ENCODE peak calls at places on chromosomes 16 and 17, in eight cellular contexts. One of them, this sample, is unnamed.

GRCh38 chr17:1050246-1050995 is 53.5 kb downstream of the TIMM22 start:
- DNase-seq in cardiac muscle cell: no peak
- DNase-seq in K562: no peak
- DNase-seq in cardiac fibroblast: no peak
- DNase-seq in fibroblast of mammary gland: no peak
- DNase-seq in ascending aorta: no peak
- DNase-seq in tibial nerve: no peak
- DNase-seq in GM23338: no peak
- DNase-seq in this sample: no peak

GRCh38 chr17:57481901-57482300 is 225.6 kb downstream of the MSI2 start:
- DNase-seq in ascending aorta: no peak
- DNase-seq in fibroblast of mammary gland: peak; percentile 91
- DNase-seq in tibial nerve: no peak
- DNase-seq in GM23338: no peak
- DNase-seq in cardiac muscle cell: peak; percentile 99
- DNase-seq in K562: peak; percentile 58
- DNase-seq in cardiac fibroblast: peak; percentile 90
- DNase-seq in this sample: peak; percentile 98

GRCh38 chr16:56611281-56611833 is 3.0 kb downstream of the MT2A start:
- DNase-seq in K562: no peak
- DNase-seq in cardiac muscle cell: peak; percentile 58
- DNase-seq in GM23338: no peak
- DNase-seq in cardiac fibroblast: peak; percentile 81
- DNase-seq in ascending aorta: peak; percentile 95
- DNase-seq in tibial nerve: peak; percentile 50
- DNase-seq in fibroblast of mammary gland: peak; percentile 86
- DNase-seq in this sample: peak; percentile 34

GRCh38 chr17:55420067-55420775 is 1.4 kb downstream of the MMD start:
- DNase-seq in cardiac muscle cell: no peak
- DNase-seq in GM23338: no peak
- DNase-seq in fibroblast of mammary gland: no peak
- DNase-seq in ascending aorta: no peak
- DNase-seq in K562: no peak
- DNase-seq in cardiac fibroblast: no peak
- DNase-seq in tibial nerve: no peak
- DNase-seq in this sample: no peak

GRCh38 chr17:62381561-62381960 is 1.2 kb downstream of the EFCAB3 start:
- DNase-seq in fibroblast of mammary gland: no peak
- DNase-seq in ascending aorta: no peak
- DNase-seq in K562: no peak
- DNase-seq in tibial nerve: no peak
- DNase-seq in cardiac fibroblast: no peak
- DNase-seq in GM23338: no peak
- DNase-seq in cardiac muscle cell: no peak
- DNase-seq in this sample: no peak

GRCh38 chr16:4347765-4348509 is 3.2 kb downstream of the PAM16 start:
- DNase-seq in cardiac muscle cell: no peak
- DNase-seq in fibroblast of mammary gland: no peak
- DNase-seq in ascending aorta: no peak
- DNase-seq in tibial nerve: no peak
- DNase-seq in GM23338: no peak
- DNase-seq in K562: peak; percentile 72
- DNase-seq in cardiac fibroblast: no peak
- DNase-seq in this sample: no peak

GRCh38 chr17:29566473-29567361 is at the start of gene ABHD15:
- DNase-seq in K562: no peak
- DNase-seq in fibroblast of mammary gland: peak; percentile 67
- DNase-seq in ascending aorta: peak; percentile 86
- DNase-seq in cardiac fibroblast: peak; percentile 48
- DNase-seq in cardiac muscle cell: peak; percentile 81
- DNase-seq in tibial nerve: peak; percentile 43
- DNase-seq in GM23338: peak; percentile 67
- DNase-seq in this sample: peak; percentile 62

GRCh38 chr17:51435641-51436091 is 175.3 kb downstream of the UTP18 start:
- DNase-seq in ascending aorta: no peak
- DNase-seq in cardiac fibroblast: peak; percentile 33
- DNase-seq in tibial nerve: peak; percentile 17
- DNase-seq in cardiac muscle cell: peak; percentile 24
- DNase-seq in GM23338: peak; percentile 79
- DNase-seq in K562: peak; percentile 55
- DNase-seq in fibroblast of mammary gland: peak; percentile 8
- DNase-seq in this sample: no peak

GRCh38 chr16:50830698-50831097 is 88.8 kb downstream of the CYLD start:
- DNase-seq in K562: no peak
- DNase-seq in fibroblast of mammary gland: no peak
- DNase-seq in ascending aorta: peak; percentile 19
- DNase-seq in cardiac fibroblast: no peak
- DNase-seq in GM23338: no peak
- DNase-seq in cardiac muscle cell: no peak
- DNase-seq in tibial nerve: no peak
- DNase-seq in this sample: no peak

GRCh38 chr17:7173687-7174602 is 5.2 kb downstream of the ASGR1 start:
- DNase-seq in cardiac fibroblast: no peak
- DNase-seq in cardiac muscle cell: peak; percentile 56
- DNase-seq in tibial nerve: peak; percentile 52
- DNase-seq in GM23338: peak; percentile 96
- DNase-seq in ascending aorta: no peak
- DNase-seq in fibroblast of mammary gland: peak; percentile 38
- DNase-seq in K562: no peak
- DNase-seq in this sample: peak; percentile 20

GRCh38 chr17:79930077-79930785 is 91.0 kb upstream of the CBX4 start:
- DNase-seq in fibroblast of mammary gland: no peak
- DNase-seq in cardiac muscle cell: peak; percentile 19
- DNase-seq in tibial nerve: no peak
- DNase-seq in K562: no peak
- DNase-seq in ascending aorta: no peak
- DNase-seq in cardiac fibroblast: no peak
- DNase-seq in GM23338: peak; percentile 64
- DNase-seq in this sample: no peak
- H3K4me3 ChIP-seq in fibroblast of mammary gland: no peak overlapping the region
- H3K4me3 ChIP-seq in cardiac muscle cell: peak overlapping the region; percentile 28
- H3K4me3 ChIP-seq in tibial nerve: peak overlapping the region; percentile 42
- H3K4me3 ChIP-seq in K562: no peak overlapping the region
- H3K4me3 ChIP-seq in ascending aorta: peak overlapping the region; percentile 12
- H3K4me3 ChIP-seq in cardiac fibroblast: peak overlapping the region; percentile 14
- H3K4me3 ChIP-seq in GM23338: peak overlapping the region; percentile 76
- H3K4me3 ChIP-seq in this sample: no peak overlapping the region

DNA sequence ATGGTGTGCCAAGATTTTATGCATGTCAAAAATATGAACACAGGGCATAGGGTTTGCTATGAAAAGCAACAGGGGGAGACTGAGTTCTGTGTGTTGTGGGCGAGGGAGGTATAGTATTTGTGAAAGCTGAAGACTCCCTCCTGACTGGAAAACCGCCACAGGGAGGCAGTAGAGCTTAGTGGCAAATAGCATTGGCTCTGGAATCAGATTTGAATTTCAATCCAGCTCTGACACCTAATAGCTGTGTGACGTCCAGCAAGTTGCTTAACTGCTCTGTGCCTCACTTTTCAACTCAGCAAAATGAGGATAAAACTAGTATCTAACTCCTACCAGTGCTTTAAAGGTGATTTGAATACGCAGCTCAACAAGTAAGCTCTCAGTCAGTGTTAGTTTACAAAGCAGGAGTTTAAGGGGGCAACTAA is 22.0 kb downstream of the KPNA2 start:
- DNase-seq in tibial nerve: no peak
- DNase-seq in GM23338: peak; percentile 44
- DNase-seq in fibroblast of mammary gland: peak; percentile 60
- DNase-seq in K562: no peak
- DNase-seq in cardiac fibroblast: peak; percentile 76
- DNase-seq in ascending aorta: peak; percentile 50
- DNase-seq in cardiac muscle cell: peak; percentile 51
- DNase-seq in this sample: peak; percentile 29
- TF ChIP-seq CTCF in tibial nerve: no peak
- TF ChIP-seq CTCF in GM23338: peak; percentile 75
- TF ChIP-seq CTCF in fibroblast of mammary gland: peak; percentile 53
- TF ChIP-seq CTCF in K562: peak; percentile 37
- TF ChIP-seq CTCF in cardiac fibroblast: peak; percentile 59
- TF ChIP-seq CTCF in ascending aorta: no peak
- TF ChIP-seq CTCF in cardiac muscle cell: peak; percentile 45
- TF ChIP-seq CTCF in this sample: peak; percentile 56

GRCh38 chr17:72176516-72176851 is 55.7 kb downstream of the SOX9 start:
- DNase-seq in fibroblast of mammary gland: no peak
- DNase-seq in cardiac fibroblast: no peak
- DNase-seq in ascending aorta: no peak
- DNase-seq in cardiac muscle cell: no peak
- DNase-seq in GM23338: no peak
- DNase-seq in tibial nerve: no peak
- DNase-seq in K562: no peak
- DNase-seq in this sample: no peak

GRCh38 chr17:72176902-72177660 is 56.3 kb downstream of the SOX9 start:
- DNase-seq in K562: no peak
- DNase-seq in tibial nerve: no peak
- DNase-seq in cardiac fibroblast: no peak
- DNase-seq in cardiac muscle cell: no peak
- DNase-seq in fibroblast of mammary gland: no peak
- DNase-seq in ascending aorta: no peak
- DNase-seq in GM23338: peak; percentile 35
- DNase-seq in this sample: peak; percentile 26

GRCh38 chr17:72177738-72178137 is 56.9 kb downstream of the SOX9 start:
- DNase-seq in K562: no peak
- DNase-seq in tibial nerve: no peak
- DNase-seq in GM23338: no peak
- DNase-seq in cardiac fibroblast: no peak
- DNase-seq in cardiac muscle cell: no peak
- DNase-seq in fibroblast of mammary gland: no peak
- DNase-seq in ascending aorta: no peak
- DNase-seq in this sample: no peak

GRCh38 chr17:72175263-72175662 is 54.4 kb downstream of the SOX9 start:
- DNase-seq in fibroblast of mammary gland: no peak
- DNase-seq in cardiac muscle cell: no peak
- DNase-seq in tibial nerve: no peak
- DNase-seq in ascending aorta: no peak
- DNase-seq in GM23338: no peak
- DNase-seq in K562: no peak
- DNase-seq in cardiac fibroblast: no peak
- DNase-seq in this sample: no peak

GRCh38 chr17:72175787-72176515 is 55.1 kb downstream of the SOX9 start:
- DNase-seq in GM23338: no peak
- DNase-seq in K562: no peak
- DNase-seq in fibroblast of mammary gland: no peak
- DNase-seq in tibial nerve: no peak
- DNase-seq in cardiac fibroblast: no peak
- DNase-seq in ascending aorta: no peak
- DNase-seq in cardiac muscle cell: no peak
- DNase-seq in this sample: no peak
- H3K4me3 ChIP-seq in GM23338: no peak overlapping the region
- H3K4me3 ChIP-seq in K562: no peak overlapping the region
- H3K4me3 ChIP-seq in fibroblast of mammary gland: no peak overlapping the region
- H3K4me3 ChIP-seq in tibial nerve: no peak overlapping the region
- H3K4me3 ChIP-seq in cardiac fibroblast: no peak overlapping the region
- H3K4me3 ChIP-seq in ascending aorta: no peak overlapping the region
- H3K4me3 ChIP-seq in cardiac muscle cell: no peak overlapping the region
- H3K4me3 ChIP-seq in this sample: no peak overlapping the region

GRCh38 chr17:64385187-64386083 is 5.2 kb downstream of the PECAM1 start:
- DNase-seq in cardiac muscle cell: peak; percentile 83
- DNase-seq in GM23338: no peak
- DNase-seq in ascending aorta: peak; percentile 88
- DNase-seq in fibroblast of mammary gland: peak; percentile 95
- DNase-seq in K562: peak; percentile 78
- DNase-seq in cardiac fibroblast: peak; percentile 95
- DNase-seq in tibial nerve: peak; percentile 69
- DNase-seq in this sample: peak; percentile 92
- TF ChIP-seq CTCF in cardiac muscle cell: no peak
- TF ChIP-seq CTCF in GM23338: no peak
- TF ChIP-seq CTCF in ascending aorta: no peak
- TF ChIP-seq CTCF in fibroblast of mammary gland: no peak
- TF ChIP-seq CTCF in K562: no peak
- TF ChIP-seq CTCF in cardiac fibroblast: no peak
- TF ChIP-seq CTCF in tibial nerve: no peak
- TF ChIP-seq CTCF in this sample: no peak

GRCh38 chr17:73271078-73271477 is 9.4 kb upstream of the CPSF4L start:
- DNase-seq in fibroblast of mammary gland: no peak
- DNase-seq in ascending aorta: no peak
- DNase-seq in cardiac muscle cell: no peak
- DNase-seq in GM23338: no peak
- DNase-seq in tibial nerve: no peak
- DNase-seq in cardiac fibroblast: no peak
- DNase-seq in K562: no peak
- DNase-seq in this sample: no peak
- H3K4me3 ChIP-seq in fibroblast of mammary gland: no peak overlapping the region
- H3K4me3 ChIP-seq in ascending aorta: no peak overlapping the region
- H3K4me3 ChIP-seq in cardiac muscle cell: no peak overlapping the region
- H3K4me3 ChIP-seq in GM23338: no peak overlapping the region
- H3K4me3 ChIP-seq in tibial nerve: no peak overlapping the region
- H3K4me3 ChIP-seq in cardiac fibroblast: no peak overlapping the region
- H3K4me3 ChIP-seq in K562: no peak overlapping the region
- H3K4me3 ChIP-seq in this sample: no peak overlapping the region

DNA sequence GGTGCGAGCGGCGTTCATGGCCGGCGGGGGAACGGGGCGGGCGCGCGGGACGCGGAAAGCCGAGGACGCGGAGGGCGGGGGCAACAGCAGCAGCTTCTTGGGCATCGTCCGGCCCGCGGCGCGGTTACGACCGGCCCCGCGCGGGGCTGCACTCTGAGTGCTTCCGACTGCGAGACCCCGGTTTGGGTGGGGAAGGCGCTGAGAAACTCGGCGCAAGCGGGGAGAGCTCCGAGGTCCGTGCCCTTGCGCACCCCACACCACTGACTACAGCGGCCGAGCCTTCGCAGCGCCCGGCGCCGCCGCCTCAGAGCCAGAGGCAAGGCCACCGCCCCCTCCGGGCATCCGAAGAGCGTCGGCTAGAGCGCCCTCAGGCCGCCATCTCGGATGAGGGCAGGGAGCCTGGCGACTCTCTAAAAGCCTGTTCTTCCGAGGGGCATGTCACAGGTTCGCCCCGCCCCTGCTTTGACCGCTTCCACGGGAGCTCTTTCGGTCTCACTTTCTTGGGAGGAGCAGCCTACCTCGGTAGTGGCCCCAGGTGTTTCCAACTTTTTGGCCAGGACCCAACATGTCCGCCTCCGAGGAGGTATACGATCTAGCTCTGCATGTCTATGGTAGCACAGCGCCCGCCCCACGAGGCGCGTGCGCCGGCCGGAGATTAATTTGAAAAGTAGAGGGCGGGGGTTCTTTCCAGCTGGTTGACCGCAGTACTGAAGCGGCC is at the start of gene PRPSAP1:
- DNase-seq in fibroblast of mammary gland: peak; percentile 87
- DNase-seq in GM23338: peak; percentile 96
- DNase-seq in cardiac fibroblast: peak; percentile 96
- DNase-seq in ascending aorta: peak; percentile 90
- DNase-seq in tibial nerve: peak; percentile 73
- DNase-seq in cardiac muscle cell: peak; percentile 94
- DNase-seq in K562: peak; percentile 91
- DNase-seq in this sample: peak; percentile 96
- TF ChIP-seq CTCF in fibroblast of mammary gland: peak; percentile 45
- TF ChIP-seq CTCF in GM23338: no peak
- TF ChIP-seq CTCF in cardiac fibroblast: peak; percentile 56
- TF ChIP-seq CTCF in ascending aorta: peak; percentile 43
- TF ChIP-seq CTCF in tibial nerve: peak; percentile 72
- TF ChIP-seq CTCF in cardiac muscle cell: peak; percentile 65
- TF ChIP-seq CTCF in K562: no peak
- TF ChIP-seq CTCF in this sample: peak; percentile 49